ENCODE peak calls at places on chromosome 6, in six cellular contexts. O, I, Y, F, N and S are unnamed samples.

GRCh38 chr6:108544586-108544985 is 16.1 kb upstream of the FOXO3 start:
- DNase-seq in F (no peak), O (peak; percentile 60), I (no peak), N (no peak), Y (no peak), S (no peak)

GRCh38 chr6:4162345-4162744 is 27.0 kb upstream of the ECI2 start:
- DNase-seq in N (no peak), F (no peak), O (no peak), I (no peak), Y (no peak), S (no peak)

GRCh38 chr6:118522422-118522821 is 25.7 kb upstream of the PLN start:
- DNase-seq in Y (no peak), O (no peak), I (no peak), N (no peak), F (no peak), S (no peak)

GRCh38 chr6:63783096-63783495 is 147.5 kb downstream of the PHF3 start:
- DNase-seq in Y (no peak), N (no peak), O (no peak), F (no peak), I (no peak), S (no peak)

GRCh38 chr6:13527669-13528051 is 40.3 kb upstream of the GFOD1 start:
- DNase-seq in Y (no peak), F (no peak), O (no peak), I (no peak), N (peak; percentile 24), S (no peak)

GRCh38 chr6:15534970-15535369 is 127.9 kb downstream of the DTNBP1 start:
- DNase-seq in Y (no peak), O (no peak), N (peak; percentile 6), F (no peak), I (no peak), S (peak; percentile 89)

GRCh38 chr6:161127071-161127740 is 135.6 kb downstream of the MAP3K4 start:
- DNase-seq in Y (no peak), N (no peak), I (no peak), F (no peak), O (no peak), S (no peak)

GRCh38 chr6:117549606-117550005 is 52.7 kb downstream of the GOPC start:
- DNase-seq in N (no peak), O (no peak), F (no peak), Y (no peak), I (no peak), S (no peak)

GRCh38 chr6:52526634-52527033 is 50.2 kb downstream of the TRAM2 start:
- DNase-seq in Y (no peak), I (no peak), N (no peak), F (no peak), O (no peak), S (no peak)

GRCh38 chr6:99458319-99458718 is 33.2 kb upstream of the PNISR start:
- DNase-seq in N (peak; percentile 3), Y (no peak), I (no peak), O (no peak), F (peak; percentile 60), S (peak; percentile 16)

GRCh38 chr6:137699036-137699683 is 167.9 kb upstream of the TNFAIP3 start:
- DNase-seq in I (no peak), F (peak; percentile 23), N (peak; percentile 61), Y (no peak), O (peak; percentile 14), S (peak; percentile 78)

GRCh38 chr6:4941782-4942672 is 61.8 kb downstream of the RPP40 start:
- DNase-seq in F (peak; percentile 95), O (peak; percentile 93), Y (no peak), N (no peak), I (peak; percentile 72), S (peak; percentile 33)

GRCh38 chr6:135299256-135299655 is 118.1 kb downstream of the MYB start:
- DNase-seq in O (no peak), Y (no peak), I (no peak), F (peak; percentile 28), N (no peak), S (no peak)

GRCh38 chr6:45677381-45677992 is 299.8 kb upstream of the SUPT3H start:
- DNase-seq in N (peak; percentile 73), I (no peak), Y (peak; percentile 60), O (no peak), F (peak; percentile 53), S (peak; percentile 79)

GRCh38 chr6:29517245-29517644 is 29.5 kb upstream of the MAS1L start:
- DNase-seq in F (no peak), Y (no peak), N (no peak), I (no peak), O (no peak), S (no peak)

GRCh38 chr6:1767481-1768246 is 157.9 kb downstream of the FOXC1 start:
- DNase-seq in O (peak; percentile 65), Y (no peak), I (peak; percentile 79), N (no peak), F (peak; percentile 68), S (no peak)

GRCh38 chr6:152993431-152993830 is 9.1 kb downstream of the MTRF1L start:
- DNase-seq in F (no peak), N (no peak), Y (no peak), I (no peak), O (no peak), S (no peak)

GRCh38 chr6:17339308-17339670 is 54.1 kb upstream of the CAP2 start:
- DNase-seq in O (no peak), F (no peak), N (no peak), I (no peak), Y (no peak), S (no peak)